ENCODE peak calls at places on chromosome 22, in nine cellular contexts. G, R, B, Y, T, N, D, J and Q are unnamed samples. For H3K9me3, the result is how much of the 10 kb centered on the place peaks cover.

GRCh38 chr22:37241351-37242142 is 2.5 kb downstream of the RAC2 start:
- DNase-seq in J (no peak), Y (no peak), N (no peak), D (no peak), T (peak), R (no peak), B (no peak), G (no peak), Q (no peak)

GRCh38 chr22:35777335-35777975 is 59.8 kb downstream of the APOL5 start:
- DNase-seq in T (no peak), R (peak), N (no peak), D (no peak), J (no peak), B (no peak), Y (peak), G (no peak), Q (no peak)

GRCh38 chr22:41523464-41524221 is 20.6 kb downstream of the POLR3H start:
- DNase-seq in Y (peak), J (peak), R (no peak), N (no peak), B (no peak), G (no peak), D (peak), T (no peak), Q (no peak)

GRCh38 chr22:43329061-43329460 is 14.1 kb downstream of the SCUBE1 start:
- DNase-seq in R (no peak), B (no peak), Y (no peak), J (no peak), D (no peak), N (no peak), G (no peak), T (no peak), Q (no peak)

GRCh38 chr22:41842996-41843970 is 10.4 kb downstream of the SREBF2 start:
- DNase-seq in T (no peak), R (peak), J (no peak), Y (no peak), G (no peak), D (no peak), B (no peak), N (no peak), Q (no peak)

GRCh38 chr22:50277761-50278160 is 7.6 kb upstream of the MAPK11 start:
- DNase-seq in R (no peak), Y (no peak), J (no peak), G (no peak), T (no peak), B (no peak), N (no peak), D (no peak), Q (no peak)

GRCh38 chr22:23079814-23080521 is 9.6 kb downstream of the GNAZ start:
- DNase-seq in N (no peak), D (no peak), J (no peak), B (no peak), T (no peak), R (no peak), G (no peak), Y (no peak), Q (no peak)

GRCh38 chr22:24418786-24419479 is 8.5 kb upstream of the ADORA2A start:
- DNase-seq in B (no peak), D (no peak), Y (no peak), R (no peak), N (no peak), T (no peak), J (peak), G (no peak), Q (no peak)

GRCh38 chr22:31096637-31097274 is 10.6 kb downstream of the SELENOM start:
- DNase-seq in N (no peak), R (no peak), D (no peak), G (no peak), J (no peak), B (no peak), Y (no peak), T (no peak), Q (no peak)

DNA sequence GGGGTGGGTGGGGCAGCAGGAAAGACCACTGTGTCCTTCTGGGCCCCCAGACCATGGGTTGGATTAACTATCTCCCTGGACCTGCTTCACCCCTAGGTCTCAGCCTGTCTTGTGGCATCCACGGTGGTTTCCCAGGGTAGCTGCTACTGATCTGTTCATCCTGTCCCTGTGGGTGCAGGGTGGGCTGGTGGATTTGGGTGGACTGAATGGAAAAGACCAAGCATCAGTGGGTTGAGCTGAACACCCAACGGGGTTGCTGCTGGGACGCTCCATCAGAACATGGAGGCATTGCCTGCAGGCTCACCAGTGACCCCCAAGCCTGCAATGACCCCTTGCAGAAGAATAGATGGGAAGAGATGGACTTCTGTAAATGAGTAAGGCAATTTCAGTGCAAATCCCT is 812.1 kb downstream of the TBC1D22A start:
- DNase-seq in D (no peak), G (no peak), R (no peak), T (no peak), B (no peak), N (no peak), J (no peak), Y (no peak), Q (no peak)
- H3K9me3 ChIP-seq in D (under half), G (under half), R (under half), T (under half), B (under half), N (under half), J (under half), Y (under half), Q (under half)

GRCh38 chr22:48548391-48548790 is 1279.3 kb downstream of the BRD1 start:
- DNase-seq in Y (no peak), N (no peak), R (no peak), D (no peak), G (no peak), T (no peak), J (no peak), B (no peak), Q (no peak)
- H3K9me3 ChIP-seq in Y (half or more), N (under half), R (under half), D (under half), G (under half), T (under half), J (under half), B (under half), Q (under half)

DNA sequence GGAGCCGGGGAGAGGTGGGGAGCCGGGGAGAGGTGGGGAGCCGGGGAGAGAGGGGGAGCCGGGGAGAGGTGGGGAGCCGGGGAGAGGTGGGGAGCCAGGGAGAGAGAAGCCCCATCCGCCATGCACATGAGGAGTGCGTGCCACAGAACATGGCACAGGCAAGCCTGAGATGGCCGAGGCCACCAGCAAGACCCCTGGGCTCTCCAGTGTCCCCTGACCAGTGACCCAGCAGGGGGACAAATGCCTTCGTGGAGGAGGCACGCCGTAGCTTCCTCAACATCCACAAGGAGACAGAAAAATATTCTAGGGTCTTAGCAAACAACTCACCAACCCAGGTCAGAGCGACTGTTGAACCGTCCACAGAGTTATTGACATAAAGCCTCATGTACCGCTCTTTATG is 618.8 kb downstream of the TBC1D22A start:
- DNase-seq in N (no peak), Y (no peak), R (no peak), G (no peak), B (no peak), D (no peak), J (no peak), T (no peak), Q (no peak)
- H3K9me3 ChIP-seq in N (under half), Y (under half), R (under half), G (under half), B (under half), D (under half), J (under half), T (under half), Q (under half)

GRCh38 chr22:47810505-47811500 is 1048.4 kb downstream of the TBC1D22A start:
- DNase-seq in Y (no peak), J (no peak), B (no peak), N (no peak), G (no peak), D (no peak), T (no peak), R (no peak), Q (no peak)
- H3K9me3 ChIP-seq in Y (half or more), J (under half), B (under half), N (under half), G (under half), D (under half), T (under half), R (under half), Q (under half)

GRCh38 chr22:19665784-19666662 is 48.3 kb upstream of the SEPTIN5 start:
- DNase-seq in N (no peak), Y (no peak), J (no peak), D (no peak), B (no peak), G (no peak), R (no peak), T (no peak), Q (no peak)

GRCh38 chr22:19667872-19668740 is 46.2 kb upstream of the SEPTIN5 start:
- DNase-seq in N (no peak), T (no peak), B (no peak), Y (no peak), R (no peak), D (no peak), G (no peak), J (no peak), Q (no peak)

GRCh38 chr22:19664951-19665783 is 49.1 kb upstream of the SEPTIN5 start:
- DNase-seq in R (no peak), J (no peak), Y (no peak), G (no peak), B (no peak), T (no peak), N (no peak), D (no peak), Q (no peak)

GRCh38 chr22:19668748-19669147 is 45.6 kb upstream of the SEPTIN5 start:
- DNase-seq in D (no peak), T (no peak), J (no peak), N (no peak), B (no peak), G (no peak), Y (no peak), R (no peak), Q (no peak)

DNA sequence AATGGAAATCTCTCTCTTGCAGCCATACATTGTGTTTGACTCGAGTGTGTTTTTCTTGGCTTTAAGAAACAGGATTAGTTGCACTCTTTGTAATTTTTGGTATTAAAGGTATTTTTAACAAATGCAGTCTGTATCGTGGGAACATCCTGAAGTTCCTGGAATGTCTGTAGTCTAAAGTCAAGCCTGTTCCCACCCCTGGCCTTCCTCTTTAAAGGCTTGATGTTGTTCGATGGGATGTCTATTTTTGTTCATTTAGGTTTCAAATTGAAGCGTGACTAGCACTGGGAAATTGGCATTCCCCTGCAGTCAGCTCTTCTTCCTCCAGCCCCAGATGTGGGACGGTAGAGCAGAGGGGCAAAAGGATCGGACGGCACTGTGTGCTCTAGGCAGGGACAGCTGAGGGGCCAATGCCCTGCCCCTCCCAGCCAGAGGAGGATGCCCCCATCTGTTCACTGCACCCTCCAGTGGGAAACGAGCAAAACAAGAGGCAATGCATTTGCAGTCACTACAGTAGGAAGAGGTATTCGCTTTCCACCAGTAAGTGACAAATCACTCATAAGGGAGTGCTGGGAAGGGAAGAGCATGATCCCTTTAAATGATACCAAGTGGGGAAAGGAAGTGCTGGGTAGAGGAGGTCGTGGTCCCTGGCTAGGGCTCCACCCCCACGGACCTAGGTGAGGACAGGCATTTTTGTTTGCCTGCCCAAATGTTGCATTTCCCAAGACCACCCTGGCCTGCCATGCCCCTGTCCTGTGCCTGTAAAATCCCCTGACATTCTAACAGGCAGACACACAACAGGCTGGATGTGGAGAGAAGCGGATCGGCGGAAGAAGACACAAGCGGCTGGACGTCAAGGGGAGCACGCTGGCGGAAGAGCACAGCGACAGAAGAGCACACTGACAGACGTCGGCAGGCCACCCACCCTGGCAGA is 47.4 kb upstream of the SEPTIN5 start:
- DNase-seq in Y (peak), N (no peak), J (no peak), D (no peak), T (no peak), B (no peak), G (no peak), R (no peak), Q (no peak)
- H3K9me3 ChIP-seq in Y (under half), N (under half), J (under half), D (under half), T (under half), B (under half), G (under half), R (under half), Q (under half)

GRCh38 chr22:47334596-47334995 is 572.1 kb downstream of the TBC1D22A start:
- DNase-seq in N (no peak), T (no peak), Y (no peak), G (no peak), J (no peak), R (no peak), B (no peak), D (no peak), Q (no peak)
- H3K9me3 ChIP-seq in N (under half), T (under half), Y (under half), G (under half), J (under half), R (under half), B (under half), D (under half), Q (under half)

DNA sequence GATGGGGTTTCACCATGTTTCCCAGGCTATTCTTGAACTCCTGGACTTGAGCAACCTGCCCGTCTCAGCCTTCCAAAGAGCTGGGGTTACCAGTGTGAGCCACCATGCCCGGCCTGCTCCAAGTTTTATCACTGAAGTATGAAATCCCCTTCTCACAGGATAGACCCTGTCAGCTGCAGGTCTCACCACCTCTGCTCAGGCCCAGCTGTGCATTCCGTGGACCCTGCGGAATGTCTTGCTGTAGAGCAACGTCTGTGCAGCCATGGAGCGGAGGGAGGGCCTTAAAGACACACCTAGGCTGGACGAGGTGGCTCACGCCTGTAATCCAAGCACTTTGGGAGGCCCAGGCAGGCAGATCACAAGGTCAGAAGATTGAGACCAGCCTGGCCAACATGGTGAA is 625.4 kb downstream of the BRD1 start:
- DNase-seq in J (no peak), G (no peak), D (no peak), Y (no peak), T (peak), R (no peak), N (no peak), B (no peak), Q (peak)
- H3K9me3 ChIP-seq in J (under half), G (under half), D (under half), Y (half or more), T (under half), R (under half), N (under half), B (under half), Q (under half)

GRCh38 chr22:26734339-26735018 is 77.1 kb downstream of the MIAT start:
- DNase-seq in D (no peak), T (no peak), G (no peak), Y (no peak), J (no peak), R (no peak), N (no peak), B (no peak), Q (no peak)
- H3K9me3 ChIP-seq in D (under half), T (under half), G (under half), Y (under half), J (under half), R (under half), N (under half), B (under half), Q (under half)